ENCODE peak calls at places on chromosomes 1 and 21, in ten cellular contexts. X is iris pigment epithelial cell; M is AG09319; D is iPS-NIHi11; Q is activated T-helper 1 cell treated with Interleukin-2 at 50 U/mL for 16 hours; I is hepatocyte; B is NCI-H774; T is right cardiac atrium; Z is PC-3; U is stimulated activated effector memory CD8-positive, alpha-beta T cell treated with anti-CD3 and anti-CD28 coated beads, Interleukin-12 subunit alpha, Interleukin-12 subunit beta, amount 100 ng/mL, for 72 hours. R is an unnamed sample.

GRCh38 chr1:225746361-225747179 is 31.1 kb upstream of the SRP9 start:
- DNase-seq in X (peak; percentile 92), M (no peak), D (peak; percentile 71), Q (no peak), I (peak; percentile 87), B (peak; percentile 40), T (peak; percentile 86), Z (peak; percentile 95), U (no peak), R (peak; percentile 78)

GRCh38 chr1:10555635-10556429 is 81.1 kb downstream of the PEX14 start:
- DNase-seq in X (no peak), M (no peak), D (no peak), Q (no peak), I (peak; percentile 57), B (no peak), T (peak; percentile 53), Z (no peak), U (no peak), R (no peak)

GRCh38 chr1:55480396-55480795 is 265.2 kb upstream of the USP24 start:
- DNase-seq in X (no peak), M (no peak), D (no peak), Q (no peak), I (peak; percentile 37), B (no peak), T (no peak), Z (no peak), U (no peak), R (no peak)

GRCh38 chr1:6922096-6922931 is 137.1 kb downstream of the CAMTA1 start:
- DNase-seq in X (peak; percentile 77), M (peak; percentile 89), D (peak; percentile 38), Q (no peak), I (peak; percentile 34), B (no peak), T (peak; percentile 82), Z (no peak), U (no peak), R (no peak)

GRCh38 chr1:15148975-15149374 is 4.6 kb upstream of the TMEM51 start:
- DNase-seq in X (no peak), M (no peak), D (no peak), Q (no peak), I (no peak), B (no peak), T (no peak), Z (no peak), U (no peak), R (no peak)

GRCh38 chr1:153133267-153133666 is 17.4 kb downstream of the SPRR2G start:
- DNase-seq in X (no peak), M (no peak), D (no peak), Q (no peak), I (no peak), B (no peak), T (no peak), Z (no peak), U (no peak), R (no peak)

GRCh38 chr21:39430457-39430856 is 15.1 kb downstream of the LCA5L start:
- DNase-seq in X (no peak), M (no peak), D (peak; percentile 23), Q (no peak), I (no peak), B (no peak), T (no peak), Z (no peak), U (no peak), R (no peak)

GRCh38 chr1:214496126-214496525 is 55.3 kb downstream of the PTPN14 start:
- DNase-seq in X (peak; percentile 39), M (no peak), D (no peak), Q (no peak), I (no peak), B (no peak), T (no peak), Z (no peak), U (no peak), R (no peak)

GRCh38 chr1:175839678-175840669 is 96.6 kb upstream of the TNR start:
- DNase-seq in X (peak; percentile 53), M (no peak), D (no peak), Q (no peak), I (peak; percentile 75), B (no peak), T (no peak), Z (peak; percentile 70), U (no peak), R (peak; percentile 32)

GRCh38 chr21:34074283-34075098 is 1.1 kb downstream of the MRPS6 start:
- DNase-seq in X (peak; percentile 27), M (no peak), D (no peak), Q (no peak), I (peak; percentile 27), B (no peak), T (peak; percentile 56), Z (peak; percentile 32), U (peak; percentile 63), R (no peak)

GRCh38 chr1:227934476-227935313 is 13.0 kb downstream of the WNT9A start:
- DNase-seq in X (peak; percentile 95), M (no peak), D (no peak), Q (no peak), I (peak; percentile 65), B (no peak), T (peak; percentile 8), Z (peak; percentile 100), U (peak; percentile 64), R (no peak)

GRCh38 chr21:19490481-19490880 is 1086.9 kb upstream of the TMPRSS15 start:
- DNase-seq in X (no peak), M (no peak), D (no peak), Q (no peak), I (no peak), B (no peak), T (no peak), Z (no peak), U (no peak), R (no peak)

GRCh38 chr1:176989023-176989422 is 175.5 kb downstream of the ASTN1 start:
- DNase-seq in X (peak; percentile 24), M (no peak), D (no peak), Q (no peak), I (no peak), B (no peak), T (no peak), Z (peak; percentile 54), U (no peak), R (no peak)

GRCh38 chr1:6065093-6065878 is 19.6 kb downstream of the KCNAB2 start:
- DNase-seq in X (no peak), M (no peak), D (no peak), Q (no peak), I (no peak), B (no peak), T (peak; percentile 87), Z (no peak), U (no peak), R (no peak)

GRCh38 chr1:210332719-210333398 is 4.2 kb downstream of the HHAT start:
- DNase-seq in X (no peak), M (no peak), D (no peak), Q (peak; percentile 17), I (no peak), B (no peak), T (no peak), Z (peak; percentile 96), U (peak; percentile 85), R (no peak)

GRCh38 chr1:41274827-41275519 is 32.9 kb upstream of the SCMH1 start:
- DNase-seq in X (no peak), M (no peak), D (no peak), Q (no peak), I (no peak), B (no peak), T (no peak), Z (no peak), U (no peak), R (no peak)

GRCh38 chr1:25118554-25118953 is 113.7 kb downstream of the SYF2 start:
- DNase-seq in X (no peak), M (no peak), D (no peak), Q (no peak), I (no peak), B (no peak), T (no peak), Z (no peak), U (no peak), R (no peak)

GRCh38 chr1:93874025-93874651 is 4.9 kb downstream of the DNTTIP2 start:
- DNase-seq in X (peak; percentile 71), M (no peak), D (no peak), Q (no peak), I (peak; percentile 62), B (no peak), T (no peak), Z (peak; percentile 84), U (no peak), R (no peak)

GRCh38 chr1:95093296-95093695 is 20.5 kb upstream of the ALG14 start:
- DNase-seq in X (no peak), M (no peak), D (no peak), Q (no peak), I (no peak), B (no peak), T (no peak), Z (no peak), U (no peak), R (no peak)

GRCh38 chr1:1630965-1631792 is 794 bp upstream of the MMP23B start:
- DNase-seq in X (no peak), M (no peak), D (peak; percentile 63), Q (no peak), I (peak; percentile 65), B (no peak), T (peak; percentile 95), Z (peak; percentile 23), U (no peak), R (no peak)

GRCh38 chr1:151948506-151948905 is 39.2 kb upstream of the THEM4 start:
- DNase-seq in X (no peak), M (no peak), D (no peak), Q (no peak), I (no peak), B (no peak), T (no peak), Z (no peak), U (no peak), R (no peak)

GRCh38 chr21:41953831-41954653 is at the start of gene C2CD2:
- DNase-seq in X (peak; percentile 77), M (no peak), D (peak; percentile 94), Q (no peak), I (peak; percentile 79), B (peak; percentile 16), T (peak; percentile 88), Z (peak; percentile 79), U (no peak), R (peak; percentile 62)

GRCh38 chr1:42936309-42937078 is 22.2 kb downstream of the SLC2A1 start:
- DNase-seq in X (peak; percentile 68), M (no peak), D (no peak), Q (no peak), I (peak; percentile 85), B (no peak), T (no peak), Z (peak; percentile 92), U (peak; percentile 70), R (no peak)

GRCh38 chr1:42380617-42381423 is at the start of gene RIMKLA:
- DNase-seq in X (peak; percentile 31), M (no peak), D (peak; percentile 98), Q (peak; percentile 13), I (peak; percentile 73), B (peak; percentile 94), T (peak; percentile 80), Z (peak; percentile 63), U (peak; percentile 74), R (no peak)

GRCh38 chr1:247376659-247377058 is 39.3 kb upstream of the NLRP3 start:
- DNase-seq in X (no peak), M (no peak), D (peak; percentile 52), Q (no peak), I (no peak), B (no peak), T (no peak), Z (no peak), U (no peak), R (no peak)

GRCh38 chr1:80657048-80657653 is 1143.6 kb upstream of the ADGRL2 start:
- DNase-seq in X (no peak), M (no peak), D (no peak), Q (no peak), I (peak; percentile 41), B (no peak), T (no peak), Z (no peak), U (no peak), R (no peak)

GRCh38 chr1:39370602-39371001 is 120.8 kb upstream of the BMP8A start:
- DNase-seq in X (no peak), M (no peak), D (no peak), Q (no peak), I (no peak), B (no peak), T (no peak), Z (no peak), U (no peak), R (no peak)

GRCh38 chr1:216749219-216749618 is 26.0 kb upstream of the ESRRG start:
- DNase-seq in X (no peak), M (no peak), D (no peak), Q (no peak), I (no peak), B (no peak), T (no peak), Z (no peak), U (no peak), R (no peak)

R was measured in COLO829.